ENCODE peak calls at places on chromosomes 1 and 21, in six cellular contexts. T, C, F, S, D and N are unnamed samples.

GRCh38 chr1:227781314-227781930 is 34.1 kb upstream of the PRSS38 start:
- DNase-seq in C (no peak), F (no peak), S (no peak), D (peak; percentile 67), T (no peak), N (no peak)

GRCh38 chr1:172662464-172663109 is 3.7 kb downstream of the FASLG start:
- DNase-seq in C (peak; percentile 88), F (peak; percentile 33), S (peak; percentile 27), D (no peak), T (peak; percentile 96), N (no peak)

GRCh38 chr21:43694437-43695079 is 24.4 kb upstream of the PDXK start:
- DNase-seq in C (no peak), S (no peak), T (no peak), D (no peak), F (no peak), N (no peak)

GRCh38 chr1:223667484-223668182 is 2.1 kb upstream of the CAPN8 start:
- DNase-seq in F (no peak), D (no peak), S (no peak), C (no peak), T (no peak), N (no peak)

GRCh38 chr1:204359474-204360255 is at the start of gene PLEKHA6:
- DNase-seq in F (no peak), D (no peak), T (peak; percentile 69), C (no peak), S (no peak), N (peak; percentile 97)

GRCh38 chr1:17684810-17685209 is 70.3 kb upstream of the ACTL8 start:
- DNase-seq in T (no peak), C (no peak), S (no peak), F (no peak), D (no peak), N (no peak)

GRCh38 chr1:10793129-10793651 is 3.3 kb downstream of the CASZ1 start:
- DNase-seq in F (no peak), T (peak; percentile 26), D (no peak), S (no peak), C (no peak), N (no peak)

GRCh38 chr1:198088360-198089071 is 68.3 kb upstream of the NEK7 start:
- DNase-seq in T (no peak), C (no peak), S (no peak), D (no peak), F (no peak), N (no peak)

GRCh38 chr21:21290751-21291150 is 292.5 kb downstream of the NCAM2 start:
- DNase-seq in C (no peak), D (no peak), T (no peak), S (no peak), F (no peak), N (no peak)

GRCh38 chr1:63663301-63663700 is 70.1 kb downstream of the PGM1 start:
- DNase-seq in S (no peak), C (no peak), T (no peak), D (no peak), F (no peak), N (no peak)

GRCh38 chr21:35390013-35390776 is 341.1 kb upstream of the RUNX1 start:
- DNase-seq in D (no peak), F (no peak), C (no peak), T (no peak), S (peak; percentile 62), N (no peak)

GRCh38 chr1:39901486-39902120 is at the start of gene MYCL:
- DNase-seq in S (peak; percentile 95), D (no peak), T (peak; percentile 85), F (peak; percentile 51), C (peak; percentile 62), N (peak; percentile 84)

GRCh38 chr1:44624268-44624901 is 49.9 kb downstream of the TMEM53 start:
- DNase-seq in D (no peak), T (no peak), C (no peak), S (no peak), F (no peak), N (no peak)

GRCh38 chr1:173473599-173474011 is 3.5 kb upstream of the PRDX6 start:
- DNase-seq in T (no peak), C (no peak), F (no peak), D (no peak), S (no peak), N (no peak)

GRCh38 chr21:40053007-40053406 is 185.8 kb downstream of the PCP4 start:
- DNase-seq in T (no peak), D (no peak), F (no peak), C (no peak), S (peak; percentile 18), N (no peak)

GRCh38 chr1:5481889-5482288 is 510.3 kb downstream of the NPHP4 start:
- DNase-seq in C (peak; percentile 52), D (no peak), S (no peak), T (peak; percentile 68), F (no peak), N (no peak)

GRCh38 chr1:226863446-226863845 is 7.0 kb upstream of the PSEN2 start:
- DNase-seq in T (no peak), S (no peak), C (no peak), F (no peak), D (no peak), N (no peak)

GRCh38 chr1:204463125-204464060 is 31.2 kb downstream of the PIK3C2B start:
- DNase-seq in D (no peak), S (no peak), T (no peak), C (no peak), F (no peak), N (no peak)

GRCh38 chr1:172647987-172648386 is 10.9 kb upstream of the FASLG start:
- DNase-seq in D (no peak), T (no peak), C (no peak), S (no peak), F (no peak), N (no peak)

GRCh38 chr1:90717665-90718410 is 736 bp upstream of the BARHL2 start:
- DNase-seq in C (no peak), F (no peak), D (no peak), T (no peak), S (no peak), N (peak; percentile 81)

GRCh38 chr1:66527688-66528087 is 6.3 kb upstream of the SGIP1 start:
- DNase-seq in S (no peak), F (no peak), D (no peak), C (no peak), T (no peak), N (no peak)

GRCh38 chr1:18145851-18146618 is 38.4 kb downstream of the IGSF21 start:
- DNase-seq in F (no peak), T (no peak), S (peak; percentile 43), C (no peak), D (no peak), N (no peak)

GRCh38 chr1:199247891-199248290 is 609.1 kb downstream of the PTPRC start:
- DNase-seq in F (no peak), T (no peak), S (no peak), C (no peak), D (no peak), N (no peak)

GRCh38 chr1:19313636-19313959 is 1.5 kb downstream of the SLC66A1 start:
- DNase-seq in D (no peak), S (no peak), F (no peak), C (no peak), T (no peak), N (no peak)

GRCh38 chr1:19310720-19311502 is 1.0 kb downstream of the AKR7A2 start:
- DNase-seq in S (no peak), C (no peak), D (no peak), F (no peak), T (peak; percentile 25), N (no peak)

GRCh38 chr1:19312782-19313635 is 883 bp downstream of the SLC66A1 start:
- DNase-seq in S (no peak), F (no peak), C (no peak), D (no peak), T (peak; percentile 55), N (no peak)

GRCh38 chr1:19311503-19311930 is 427 bp downstream of the AKR7A2 start:
- DNase-seq in D (no peak), F (no peak), S (peak; percentile 34), C (no peak), T (no peak), N (no peak)

GRCh38 chr1:19311931-19312781 is at the start of the genes AKR7A2 and SLC66A1:
- DNase-seq in F (peak; percentile 96), D (peak; percentile 95), S (peak; percentile 95), C (peak; percentile 83), T (peak; percentile 91), N (peak; percentile 95)
- TF ChIP-seq CTCF in F (no peak), D (no peak), S (peak; percentile 32), C (no peak), T (no peak), N (no peak)

DNA sequence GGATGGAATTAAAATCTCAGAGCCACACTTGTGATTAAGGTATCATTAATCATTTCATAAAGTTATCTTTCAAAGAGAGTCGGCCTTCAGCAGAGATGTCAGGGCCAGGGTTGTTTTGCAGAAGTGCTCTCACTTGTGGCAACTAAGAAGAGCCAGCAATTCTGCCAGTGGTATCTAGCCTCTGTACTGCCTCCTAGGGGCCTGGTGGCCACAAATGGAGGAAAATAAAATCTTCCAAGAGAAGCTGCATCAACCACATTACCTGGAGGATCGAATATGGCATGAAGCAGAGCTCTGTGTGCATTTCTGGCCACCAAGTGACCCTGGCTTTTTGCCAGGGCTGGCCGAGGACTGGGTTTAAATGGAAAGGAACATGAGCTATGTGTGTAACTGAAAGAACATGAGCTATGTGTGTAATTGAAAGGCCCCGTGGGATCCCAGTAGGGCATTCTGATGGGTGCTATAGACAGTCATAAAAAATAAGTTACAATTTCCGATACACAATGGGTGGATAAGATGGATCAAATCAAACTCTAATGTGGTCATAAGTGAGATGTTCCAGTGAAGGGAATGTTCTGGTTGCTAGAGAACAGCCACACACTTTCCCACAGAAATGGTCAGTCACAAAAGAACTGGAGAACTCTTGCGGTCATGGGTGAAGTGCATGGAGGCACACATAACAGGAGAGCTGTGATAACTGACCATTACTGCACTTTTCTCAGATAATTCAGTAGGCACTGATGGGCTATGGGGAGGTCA is 335.8 kb downstream of the CAMTA1 start:
- DNase-seq in S (no peak), F (no peak), T (no peak), D (no peak), C (no peak), N (no peak)
- TF ChIP-seq CTCF in S (no peak), F (no peak), T (no peak), D (no peak), C (no peak), N (no peak)

DNA sequence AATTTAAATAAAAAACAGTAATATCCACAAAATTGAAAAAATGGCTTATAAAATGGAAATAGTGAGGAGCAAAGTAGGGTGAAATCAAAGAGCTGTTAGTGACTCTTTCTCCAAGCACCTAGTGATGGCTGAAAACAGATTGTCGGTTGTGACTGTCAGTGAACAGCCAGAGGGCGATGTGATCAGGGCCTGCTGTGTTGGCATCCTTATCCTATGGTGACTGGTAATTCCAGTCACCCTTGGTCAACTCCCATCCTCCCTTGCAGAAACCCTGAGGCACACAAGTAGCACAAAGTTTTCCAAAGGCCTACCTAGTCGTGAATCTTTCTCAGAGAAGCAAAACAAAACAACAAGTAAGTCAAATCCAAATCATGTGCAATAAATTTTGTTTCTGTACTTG is 599.8 kb upstream of the CXADR start:
- DNase-seq in F (no peak), D (no peak), T (no peak), S (no peak), C (no peak), N (peak; percentile 16)
- TF ChIP-seq CTCF in F (no peak), D (no peak), T (no peak), S (no peak), C (no peak), N (no peak)

GRCh38 chr1:109904105-109904817 is 6.4 kb upstream of the CSF1 start:
- DNase-seq in S (peak; percentile 45), D (no peak), F (no peak), C (no peak), T (no peak), N (no peak)
- TF ChIP-seq CTCF in S (no peak), D (no peak), F (no peak), C (no peak), T (no peak), N (no peak)